ENCODE peak calls at places on chromosome 1, in eight cellular contexts. One of them, this sample, is unnamed. For H3K27me3, the result is how much of the 10 kb centered on the place peaks cover.

GRCh38 chr1:84719477-84720274 is 29.4 kb upstream of the SSX2IP start:
- DNase-seq in dorsolateral prefrontal cortex: no peak
- DNase-seq in heart left ventricle: no peak
- DNase-seq in lower lobe of right lung: no peak
- DNase-seq in mesenchymal stem cell: no peak
- DNase-seq in right lobe of liver: no peak
- DNase-seq in PC-9: no peak
- DNase-seq in tibial artery: no peak
- DNase-seq in this sample: no peak

GRCh38 chr1:233114159-233114558 is 163.7 kb downstream of the NTPCR start:
- DNase-seq in right lobe of liver: no peak
- DNase-seq in dorsolateral prefrontal cortex: no peak
- DNase-seq in mesenchymal stem cell: peak
- DNase-seq in lower lobe of right lung: no peak
- DNase-seq in tibial artery: no peak
- DNase-seq in PC-9: no peak
- DNase-seq in heart left ventricle: no peak
- DNase-seq in this sample: no peak

GRCh38 chr1:17287377-17287776 is 20.6 kb upstream of the PADI4 start:
- DNase-seq in PC-9: peak
- DNase-seq in heart left ventricle: no peak
- DNase-seq in lower lobe of right lung: no peak
- DNase-seq in right lobe of liver: no peak
- DNase-seq in tibial artery: no peak
- DNase-seq in dorsolateral prefrontal cortex: no peak
- DNase-seq in mesenchymal stem cell: peak
- DNase-seq in this sample: no peak

GRCh38 chr1:59523745-59524450 is 227.0 kb downstream of the FGGY start:
- DNase-seq in lower lobe of right lung: no peak
- DNase-seq in tibial artery: no peak
- DNase-seq in right lobe of liver: no peak
- DNase-seq in dorsolateral prefrontal cortex: no peak
- DNase-seq in heart left ventricle: no peak
- DNase-seq in PC-9: no peak
- DNase-seq in mesenchymal stem cell: no peak
- DNase-seq in this sample: no peak

GRCh38 chr1:154862927-154863701 is 7.0 kb downstream of the KCNN3 start:
- DNase-seq in dorsolateral prefrontal cortex: no peak
- DNase-seq in PC-9: no peak
- DNase-seq in mesenchymal stem cell: no peak
- DNase-seq in tibial artery: no peak
- DNase-seq in lower lobe of right lung: no peak
- DNase-seq in heart left ventricle: no peak
- DNase-seq in right lobe of liver: no peak
- DNase-seq in this sample: no peak

GRCh38 chr1:115794976-115795375 is 26.5 kb upstream of the CASQ2 start:
- DNase-seq in lower lobe of right lung: no peak
- DNase-seq in tibial artery: no peak
- DNase-seq in dorsolateral prefrontal cortex: no peak
- DNase-seq in heart left ventricle: no peak
- DNase-seq in mesenchymal stem cell: no peak
- DNase-seq in right lobe of liver: no peak
- DNase-seq in PC-9: peak
- DNase-seq in this sample: no peak

GRCh38 chr1:24920155-24920925 is 9.7 kb downstream of the RUNX3 start:
- DNase-seq in heart left ventricle: peak
- DNase-seq in dorsolateral prefrontal cortex: no peak
- DNase-seq in PC-9: no peak
- DNase-seq in right lobe of liver: no peak
- DNase-seq in mesenchymal stem cell: no peak
- DNase-seq in tibial artery: peak
- DNase-seq in lower lobe of right lung: no peak
- DNase-seq in this sample: peak

GRCh38 chr1:67850151-67850551 is 16.9 kb upstream of the GNG12 start:
- DNase-seq in dorsolateral prefrontal cortex: no peak
- DNase-seq in lower lobe of right lung: no peak
- DNase-seq in tibial artery: no peak
- DNase-seq in right lobe of liver: no peak
- DNase-seq in heart left ventricle: no peak
- DNase-seq in mesenchymal stem cell: peak
- DNase-seq in PC-9: peak
- DNase-seq in this sample: no peak

GRCh38 chr1:46718340-46718726 is 581 bp downstream of the EFCAB14 start:
- DNase-seq in right lobe of liver: no peak
- DNase-seq in heart left ventricle: no peak
- DNase-seq in tibial artery: no peak
- DNase-seq in mesenchymal stem cell: peak
- DNase-seq in lower lobe of right lung: no peak
- DNase-seq in dorsolateral prefrontal cortex: no peak
- DNase-seq in PC-9: no peak
- DNase-seq in this sample: no peak

GRCh38 chr1:32094721-32095521 is 12.9 kb upstream of the KPNA6 start:
- DNase-seq in heart left ventricle: no peak
- DNase-seq in PC-9: no peak
- DNase-seq in mesenchymal stem cell: no peak
- DNase-seq in dorsolateral prefrontal cortex: no peak
- DNase-seq in lower lobe of right lung: no peak
- DNase-seq in right lobe of liver: peak
- DNase-seq in tibial artery: no peak
- DNase-seq in this sample: peak

GRCh38 chr1:32091591-32091990 is 16.3 kb upstream of the KPNA6 start:
- DNase-seq in PC-9: no peak
- DNase-seq in mesenchymal stem cell: no peak
- DNase-seq in tibial artery: no peak
- DNase-seq in dorsolateral prefrontal cortex: no peak
- DNase-seq in lower lobe of right lung: no peak
- DNase-seq in heart left ventricle: no peak
- DNase-seq in right lobe of liver: no peak
- DNase-seq in this sample: peak

DNA sequence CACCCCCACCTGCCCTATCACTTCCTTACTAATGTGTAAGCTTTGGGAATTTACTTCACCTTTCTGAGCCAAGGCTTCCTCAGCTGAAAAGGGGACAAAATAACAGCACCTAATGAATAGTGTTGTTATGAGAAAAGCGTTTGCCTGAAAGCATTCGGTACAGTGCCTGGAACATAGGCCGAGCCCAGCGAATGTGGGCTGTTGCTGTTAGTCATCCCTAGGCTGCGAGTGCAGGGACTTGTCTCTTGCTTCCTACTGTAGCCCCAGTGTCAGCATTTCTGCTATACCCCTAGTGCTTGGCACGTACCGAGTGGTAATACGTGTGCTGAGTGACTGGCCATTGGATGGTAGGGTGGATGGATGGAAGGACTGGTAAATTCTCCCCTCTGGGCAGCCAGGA is 16.7 kb upstream of the KPNA6 start:
- DNase-seq in mesenchymal stem cell: no peak
- DNase-seq in PC-9: no peak
- DNase-seq in dorsolateral prefrontal cortex: no peak
- DNase-seq in lower lobe of right lung: no peak
- DNase-seq in right lobe of liver: no peak
- DNase-seq in tibial artery: no peak
- DNase-seq in heart left ventricle: no peak
- DNase-seq in this sample: no peak
- H3K27me3 ChIP-seq in mesenchymal stem cell: under half
- H3K27me3 ChIP-seq in PC-9: under half
- H3K27me3 ChIP-seq in dorsolateral prefrontal cortex: under half
- H3K27me3 ChIP-seq in lower lobe of right lung: under half
- H3K27me3 ChIP-seq in right lobe of liver: under half
- H3K27me3 ChIP-seq in tibial artery: under half
- H3K27me3 ChIP-seq in heart left ventricle: under half
- H3K27me3 ChIP-seq in this sample: under half

DNA sequence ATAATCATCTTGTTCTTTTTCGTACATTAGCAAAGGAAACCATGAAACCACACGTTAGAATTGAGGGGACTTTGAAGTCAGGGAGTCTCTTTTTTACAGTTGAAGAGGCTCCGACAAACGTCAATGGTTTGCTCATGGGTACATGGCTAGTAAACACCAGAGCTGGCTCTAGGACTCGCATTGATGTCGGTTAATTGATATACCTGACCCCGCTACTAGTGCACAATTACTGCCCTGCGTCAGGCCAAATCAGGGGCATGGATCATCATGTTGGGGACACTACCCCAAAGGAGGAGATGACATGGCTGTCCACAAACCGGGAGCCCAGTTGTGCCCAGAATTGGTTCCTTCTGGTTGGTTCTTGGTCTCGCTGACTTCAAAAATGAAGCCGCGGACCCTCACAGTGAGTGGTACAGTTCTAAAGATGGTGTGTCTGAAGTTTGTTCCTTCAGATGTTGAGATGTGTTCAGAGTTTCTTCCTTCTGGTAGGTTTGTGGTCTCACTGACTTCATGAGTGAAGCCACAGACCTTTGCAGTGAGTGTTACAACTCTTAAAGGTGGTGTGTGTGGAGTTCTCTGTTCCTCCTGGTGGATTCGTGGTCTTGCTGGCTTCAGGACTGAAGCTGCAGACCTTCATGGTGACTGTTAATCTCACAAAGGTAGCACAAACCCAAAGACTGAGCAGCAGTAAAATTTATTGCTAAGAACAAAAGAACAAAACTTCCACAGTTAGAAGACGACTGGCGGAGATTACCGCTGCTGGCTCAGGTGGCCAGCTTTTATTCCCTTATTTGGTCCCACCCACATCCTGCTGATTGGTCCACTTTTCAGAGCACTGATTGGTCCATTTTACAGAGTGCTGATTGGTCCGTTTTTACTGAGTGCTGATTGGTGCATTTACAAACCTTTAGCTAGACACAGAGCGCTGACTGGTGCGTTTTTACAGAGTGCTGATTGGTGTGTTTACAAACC is 126.9 kb upstream of the ERRFI1 start:
- DNase-seq in PC-9: no peak
- DNase-seq in lower lobe of right lung: peak
- DNase-seq in mesenchymal stem cell: no peak
- DNase-seq in right lobe of liver: no peak
- DNase-seq in tibial artery: no peak
- DNase-seq in dorsolateral prefrontal cortex: no peak
- DNase-seq in heart left ventricle: no peak
- DNase-seq in this sample: no peak
- H3K4me3 ChIP-seq in PC-9: no peak
- H3K4me3 ChIP-seq in lower lobe of right lung: no peak
- H3K4me3 ChIP-seq in mesenchymal stem cell: no peak
- H3K4me3 ChIP-seq in right lobe of liver: no peak
- H3K4me3 ChIP-seq in tibial artery: no peak
- H3K4me3 ChIP-seq in dorsolateral prefrontal cortex: no peak
- H3K4me3 ChIP-seq in heart left ventricle: no peak
- H3K4me3 ChIP-seq in this sample: no peak

GRCh38 chr1:184827600-184828368 is 73.1 kb upstream of the EDEM3 start:
- DNase-seq in heart left ventricle: no peak
- DNase-seq in dorsolateral prefrontal cortex: no peak
- DNase-seq in PC-9: peak
- DNase-seq in tibial artery: no peak
- DNase-seq in lower lobe of right lung: no peak
- DNase-seq in right lobe of liver: no peak
- DNase-seq in mesenchymal stem cell: peak
- DNase-seq in this sample: no peak
- H3K27ac ChIP-seq in heart left ventricle: peak
- H3K27ac ChIP-seq in dorsolateral prefrontal cortex: no peak
- H3K27ac ChIP-seq in PC-9: peak
- H3K27ac ChIP-seq in tibial artery: peak
- H3K27ac ChIP-seq in lower lobe of right lung: no peak
- H3K27ac ChIP-seq in right lobe of liver: no peak
- H3K27ac ChIP-seq in mesenchymal stem cell: peak
- H3K27ac ChIP-seq in this sample: peak

GRCh38 chr1:218659911-218660677 is 315.0 kb downstream of the TGFB2 start:
- DNase-seq in PC-9: peak
- DNase-seq in mesenchymal stem cell: peak
- DNase-seq in right lobe of liver: no peak
- DNase-seq in heart left ventricle: no peak
- DNase-seq in tibial artery: no peak
- DNase-seq in lower lobe of right lung: no peak
- DNase-seq in dorsolateral prefrontal cortex: no peak
- DNase-seq in this sample: no peak
- H3K27me3 ChIP-seq in PC-9: under half
- H3K27me3 ChIP-seq in mesenchymal stem cell: under half
- H3K27me3 ChIP-seq in right lobe of liver: under half
- H3K27me3 ChIP-seq in heart left ventricle: under half
- H3K27me3 ChIP-seq in tibial artery: under half
- H3K27me3 ChIP-seq in lower lobe of right lung: under half
- H3K27me3 ChIP-seq in dorsolateral prefrontal cortex: under half
- H3K27me3 ChIP-seq in this sample: under half

GRCh38 chr1:246032984-246033383 is 474.1 kb downstream of the SMYD3 start:
- DNase-seq in PC-9: no peak
- DNase-seq in mesenchymal stem cell: peak
- DNase-seq in tibial artery: no peak
- DNase-seq in lower lobe of right lung: no peak
- DNase-seq in right lobe of liver: no peak
- DNase-seq in dorsolateral prefrontal cortex: no peak
- DNase-seq in heart left ventricle: no peak
- DNase-seq in this sample: no peak

GRCh38 chr1:246037832-246038231 is 469.2 kb downstream of the SMYD3 start:
- DNase-seq in lower lobe of right lung: no peak
- DNase-seq in dorsolateral prefrontal cortex: no peak
- DNase-seq in right lobe of liver: no peak
- DNase-seq in heart left ventricle: no peak
- DNase-seq in PC-9: no peak
- DNase-seq in mesenchymal stem cell: no peak
- DNase-seq in tibial artery: no peak
- DNase-seq in this sample: no peak

GRCh38 chr1:246036175-246036574 is 470.9 kb downstream of the SMYD3 start:
- DNase-seq in dorsolateral prefrontal cortex: no peak
- DNase-seq in PC-9: no peak
- DNase-seq in tibial artery: no peak
- DNase-seq in right lobe of liver: no peak
- DNase-seq in heart left ventricle: no peak
- DNase-seq in mesenchymal stem cell: no peak
- DNase-seq in lower lobe of right lung: no peak
- DNase-seq in this sample: no peak

GRCh38 chr1:246034630-246035029 is 472.4 kb downstream of the SMYD3 start:
- DNase-seq in PC-9: no peak
- DNase-seq in tibial artery: no peak
- DNase-seq in right lobe of liver: no peak
- DNase-seq in dorsolateral prefrontal cortex: no peak
- DNase-seq in heart left ventricle: peak
- DNase-seq in mesenchymal stem cell: no peak
- DNase-seq in lower lobe of right lung: no peak
- DNase-seq in this sample: no peak

GRCh38 chr1:246035060-246035531 is 472.0 kb downstream of the SMYD3 start:
- DNase-seq in heart left ventricle: no peak
- DNase-seq in right lobe of liver: no peak
- DNase-seq in dorsolateral prefrontal cortex: no peak
- DNase-seq in mesenchymal stem cell: no peak
- DNase-seq in tibial artery: no peak
- DNase-seq in lower lobe of right lung: no peak
- DNase-seq in PC-9: no peak
- DNase-seq in this sample: no peak
- H3K4me3 ChIP-seq in heart left ventricle: no peak
- H3K4me3 ChIP-seq in right lobe of liver: no peak
- H3K4me3 ChIP-seq in dorsolateral prefrontal cortex: no peak
- H3K4me3 ChIP-seq in mesenchymal stem cell: peak
- H3K4me3 ChIP-seq in tibial artery: no peak
- H3K4me3 ChIP-seq in lower lobe of right lung: peak
- H3K4me3 ChIP-seq in PC-9: no peak
- H3K4me3 ChIP-seq in this sample: no peak

GRCh38 chr1:104987210-104987609 is 1237.5 kb downstream of the AMY1C start:
- DNase-seq in right lobe of liver: no peak
- DNase-seq in PC-9: no peak
- DNase-seq in dorsolateral prefrontal cortex: no peak
- DNase-seq in tibial artery: no peak
- DNase-seq in mesenchymal stem cell: no peak
- DNase-seq in lower lobe of right lung: no peak
- DNase-seq in heart left ventricle: no peak
- DNase-seq in this sample: no peak
- H3K27ac ChIP-seq in right lobe of liver: no peak
- H3K27ac ChIP-seq in PC-9: no peak
- H3K27ac ChIP-seq in dorsolateral prefrontal cortex: no peak
- H3K27ac ChIP-seq in tibial artery: no peak
- H3K27ac ChIP-seq in mesenchymal stem cell: no peak
- H3K27ac ChIP-seq in lower lobe of right lung: no peak
- H3K27ac ChIP-seq in heart left ventricle: no peak
- H3K27ac ChIP-seq in this sample: no peak

This sample was measured in aorta.